ENCODE peak calls at places on chromosomes 6 and 20, in ten cellular contexts. Y, D, W, J, P, Z, N, G, S and E are unnamed samples.

GRCh38 chr6:124197148-124197547 is 393.5 kb downstream of the NKAIN2 start:
- DNase-seq in Y (no peak), D (no peak), W (no peak), J (no peak), P (no peak), Z (no peak), N (no peak), G (no peak), S (no peak), E (no peak)

GRCh38 chr20:32277361-32278198 is at the start of gene KIF3B:
- DNase-seq in Y (peak), D (peak), W (peak), J (peak), P (peak), Z (peak), N (peak), G (peak), S (peak), E (peak)

GRCh38 chr6:21171801-21172200 is 421.8 kb upstream of the SOX4 start:
- DNase-seq in Y (no peak), D (no peak), W (no peak), J (no peak), P (no peak), Z (no peak), N (no peak), G (no peak), S (no peak), E (no peak)

GRCh38 chr20:33660685-33661058 is 1.5 kb upstream of the C20orf144 start:
- DNase-seq in Y (no peak), D (no peak), W (no peak), J (no peak), P (no peak), Z (no peak), N (no peak), G (no peak), S (no peak), E (peak)

GRCh38 chr20:41927189-41927588 is 309.0 kb upstream of the CHD6 start:
- DNase-seq in Y (no peak), D (no peak), W (no peak), J (no peak), P (no peak), Z (no peak), N (no peak), G (no peak), S (no peak), E (no peak)

GRCh38 chr6:115717472-115717871 is 343.2 kb downstream of the FRK start:
- DNase-seq in Y (no peak), D (no peak), W (no peak), J (no peak), P (no peak), Z (no peak), N (no peak), G (no peak), S (no peak), E (no peak)

GRCh38 chr6:143457563-143458359 is 7.2 kb downstream of the PEX3 start:
- DNase-seq in Y (no peak), D (no peak), W (no peak), J (no peak), P (no peak), Z (no peak), N (no peak), G (no peak), S (no peak), E (no peak)

GRCh38 chr20:63036266-63036665 is 29.5 kb upstream of the BHLHE23 start:
- DNase-seq in Y (no peak), D (peak), W (no peak), J (no peak), P (no peak), Z (no peak), N (no peak), G (no peak), S (no peak), E (no peak)

GRCh38 chr6:48611332-48611731 is 500.3 kb upstream of the PTCHD4 start:
- DNase-seq in Y (no peak), D (no peak), W (no peak), J (no peak), P (no peak), Z (no peak), N (no peak), G (no peak), S (no peak), E (no peak)

GRCh38 chr20:53575481-53576194 is 18.0 kb downstream of the ZNF217 start:
- DNase-seq in Y (no peak), D (no peak), W (no peak), J (no peak), P (no peak), Z (no peak), N (no peak), G (no peak), S (no peak), E (no peak)

GRCh38 chr6:137341721-137342195 is 122.6 kb upstream of the IFNGR1 start:
- DNase-seq in Y (peak), D (peak), W (peak), J (peak), P (peak), Z (peak), N (peak), G (peak), S (peak), E (no peak)

GRCh38 chr20:61814726-61815125 is 251.0 kb downstream of the TAF4 start:
- DNase-seq in Y (no peak), D (peak), W (no peak), J (no peak), P (no peak), Z (peak), N (no peak), G (no peak), S (no peak), E (no peak)

GRCh38 chr6:121305957-121306607 is 28.2 kb downstream of the TBC1D32 start:
- DNase-seq in Y (no peak), D (no peak), W (no peak), J (no peak), P (peak), Z (no peak), N (no peak), G (no peak), S (no peak), E (no peak)

GRCh38 chr6:111770263-111771083 is 102.8 kb downstream of the FYN start:
- DNase-seq in Y (no peak), D (no peak), W (no peak), J (no peak), P (no peak), Z (no peak), N (no peak), G (no peak), S (no peak), E (no peak)